ENCODE peak calls at places on chromosomes 6 and 20, in six cellular contexts. H, N, B, V, A and C are unnamed samples.

GRCh38 chr6:70860920-70861319 is 95.9 kb downstream of the B3GAT2 start:
- DNase-seq in H (no peak), N (no peak), B (no peak), V (no peak), A (no peak), C (no peak)

GRCh38 chr20:17225891-17226409 is 890 bp upstream of the PCSK2 start:
- DNase-seq in H (no peak), N (no peak), B (no peak), V (no peak), A (no peak), C (no peak)

GRCh38 chr20:1892122-1892385 is 3.2 kb upstream of the SIRPA start:
- DNase-seq in H (no peak), N (no peak), B (no peak), V (no peak), A (no peak), C (no peak)

GRCh38 chr6:131136021-131136847 is 967 bp downstream of the AKAP7 start:
- DNase-seq in H (no peak), N (no peak), B (peak), V (peak), A (peak), C (no peak)

GRCh38 chr6:47680056-47680455 is 18.3 kb upstream of the ADGRF4 start:
- DNase-seq in H (no peak), N (no peak), B (no peak), V (no peak), A (no peak), C (no peak)

GRCh38 chr20:43830883-43831282 is 83.8 kb upstream of the TOX2 start:
- DNase-seq in H (no peak), N (no peak), B (no peak), V (no peak), A (no peak), C (no peak)

GRCh38 chr6:168270274-168271174 is 49.1 kb downstream of the DACT2 start:
- DNase-seq in H (no peak), N (no peak), B (no peak), V (no peak), A (no peak), C (no peak)

GRCh38 chr6:100901582-100901981 is 20.5 kb upstream of the ASCC3 start:
- DNase-seq in H (no peak), N (no peak), B (no peak), V (no peak), A (no peak), C (no peak)

GRCh38 chr6:43803055-43803782 is 33.2 kb downstream of the VEGFA start:
- DNase-seq in H (no peak), N (no peak), B (peak), V (no peak), A (no peak), C (no peak)

GRCh38 chr6:101439790-101440189 is 46.3 kb downstream of the GRIK2 start:
- DNase-seq in H (no peak), N (no peak), B (no peak), V (no peak), A (no peak), C (no peak)

GRCh38 chr20:38113401-38114325 is 51.4 kb downstream of the TGM2 start:
- DNase-seq in H (no peak), N (no peak), B (no peak), V (peak), A (no peak), C (no peak)

GRCh38 chr6:106746660-106747059 is 117.3 kb downstream of the QRSL1 start:
- DNase-seq in H (no peak), N (no peak), B (peak), V (peak), A (peak), C (no peak)

GRCh38 chr6:112232845-112233256 is 21.5 kb downstream of the LAMA4 start:
- DNase-seq in H (no peak), N (no peak), B (peak), V (no peak), A (no peak), C (no peak)

GRCh38 chr20:36035720-36036119 is 67.3 kb downstream of the CNBD2 start:
- DNase-seq in H (no peak), N (no peak), B (no peak), V (peak), A (no peak), C (no peak)

GRCh38 chr6:6230286-6230685 is 90.2 kb downstream of the F13A1 start:
- DNase-seq in H (no peak), N (no peak), B (no peak), V (no peak), A (no peak), C (no peak)

GRCh38 chr6:16320533-16321340 is 82.3 kb downstream of the GMPR start:
- DNase-seq in H (no peak), N (no peak), B (peak), V (no peak), A (no peak), C (no peak)

GRCh38 chr6:16318953-16319720 is 80.8 kb downstream of the GMPR start:
- DNase-seq in H (no peak), N (no peak), B (no peak), V (no peak), A (no peak), C (no peak)

GRCh38 chr6:16321341-16321710 is 82.9 kb downstream of the GMPR start:
- DNase-seq in H (no peak), N (no peak), B (no peak), V (no peak), A (no peak), C (no peak)

GRCh38 chr6:16318538-16318937 is 80.2 kb downstream of the GMPR start:
- DNase-seq in H (peak), N (no peak), B (peak), V (peak), A (no peak), C (no peak)

DNA sequence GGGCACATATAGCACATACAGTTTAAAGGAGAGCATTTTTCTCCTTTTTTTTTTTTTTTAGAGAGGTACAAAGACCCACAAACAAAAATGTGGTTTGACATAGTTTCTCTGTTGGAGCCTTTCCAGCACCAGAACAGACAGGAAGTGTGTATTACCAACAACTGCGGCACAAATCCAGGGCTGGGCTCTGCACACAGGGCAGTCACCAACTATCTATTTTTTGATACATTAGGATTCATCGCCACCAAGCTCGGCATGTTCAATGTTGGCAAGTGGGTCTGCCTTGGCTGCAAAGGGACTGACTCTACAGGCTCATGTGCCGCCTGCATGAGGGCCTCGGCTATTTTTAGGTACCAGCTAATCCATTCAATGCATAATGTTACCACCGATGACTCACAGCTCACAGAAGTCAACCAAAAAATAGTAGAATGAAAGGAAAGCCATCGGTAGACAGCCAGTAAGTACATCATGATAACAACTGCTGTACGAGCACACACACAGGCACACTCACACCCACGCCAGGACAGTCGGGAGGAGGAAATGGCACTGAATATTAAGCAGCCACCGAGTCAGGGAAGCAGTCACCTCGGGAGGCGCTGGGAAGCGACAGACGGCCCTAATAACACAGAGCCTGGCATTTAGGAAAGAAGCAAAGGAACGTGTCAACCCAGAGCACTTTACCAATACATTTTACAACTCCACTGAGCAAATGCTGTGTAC is 81.6 kb downstream of the GMPR start:
- DNase-seq in H (peak), N (peak), B (peak), V (peak), A (no peak), C (peak)
- H3K4me3 ChIP-seq in H (peak), N (peak), B (no peak), V (peak), A (no peak), C (peak)

DNA sequence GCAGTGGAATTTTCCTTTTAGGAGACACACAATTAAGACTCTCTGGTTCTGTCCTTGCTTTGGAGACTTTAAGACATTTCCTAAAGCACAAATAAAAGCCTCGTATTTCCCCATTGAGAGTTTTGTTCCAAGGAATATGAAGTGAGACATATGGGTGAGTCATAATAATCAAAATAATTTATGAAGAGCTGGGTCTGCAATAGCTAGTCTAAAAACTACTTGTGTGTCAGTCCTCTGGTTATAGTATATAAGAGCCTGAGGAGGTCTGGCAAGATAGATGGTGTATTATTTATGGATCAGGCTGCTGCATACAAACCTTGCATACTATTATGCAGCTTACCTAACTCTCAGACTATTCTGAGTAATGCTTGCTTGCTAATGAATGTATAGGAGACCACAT is 142.6 kb downstream of the ADGRG6 start:
- DNase-seq in H (no peak), N (no peak), B (no peak), V (peak), A (no peak), C (no peak)
- H3K4me3 ChIP-seq in H (no peak), N (no peak), B (no peak), V (no peak), A (no peak), C (no peak)

DNA sequence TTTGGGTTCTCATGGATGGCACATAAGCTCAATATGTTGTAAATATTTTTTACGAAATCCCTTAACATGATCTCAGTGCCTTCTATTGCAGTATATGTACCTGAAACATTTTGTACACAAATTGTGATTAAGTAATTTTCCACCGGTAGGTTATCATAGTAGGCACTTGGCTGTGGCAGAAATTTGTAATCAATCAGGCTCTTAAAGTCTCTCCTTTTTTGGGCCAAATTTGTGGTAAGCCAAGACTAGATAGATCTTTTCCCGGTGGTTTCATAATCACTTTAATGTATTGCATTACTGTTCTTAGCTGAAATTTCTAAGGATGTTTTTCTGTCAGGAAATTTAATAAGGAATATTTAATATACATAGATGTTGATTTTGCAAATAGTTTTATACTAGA is 3.1 kb downstream of the PCMT1 start:
- DNase-seq in H (no peak), N (no peak), B (peak), V (no peak), A (no peak), C (no peak)
- H3K4me3 ChIP-seq in H (no peak), N (no peak), B (no peak), V (no peak), A (no peak), C (no peak)

DNA sequence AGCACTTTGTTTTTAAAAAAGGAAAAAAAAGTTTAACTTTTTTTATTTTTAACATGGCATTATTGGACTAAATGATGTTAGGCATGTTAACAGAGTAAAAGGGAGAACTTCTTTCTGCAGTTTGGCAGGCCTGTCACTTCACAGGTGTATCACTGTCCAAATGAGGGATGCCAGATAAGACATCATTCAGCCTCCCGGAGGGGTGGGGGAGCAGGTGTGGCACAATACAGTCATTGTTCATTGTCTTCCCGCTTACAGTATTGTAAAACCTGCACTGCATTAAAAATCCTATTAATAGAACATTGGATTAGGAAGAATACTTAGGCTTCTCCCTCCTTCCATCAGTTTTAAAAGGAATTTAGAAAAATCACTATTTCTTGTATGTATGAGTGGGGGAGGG is 80.7 kb downstream of the CARMIL1 start:
- DNase-seq in H (no peak), N (no peak), B (no peak), V (peak), A (no peak), C (no peak)
- H3K4me3 ChIP-seq in H (no peak), N (no peak), B (no peak), V (peak), A (no peak), C (peak)

GRCh38 chr6:138406443-138406842 is 2.4 kb downstream of the HEBP2 start:
- DNase-seq in H (no peak), N (no peak), B (no peak), V (peak), A (no peak), C (no peak)

GRCh38 chr6:138403324-138403800 is 661 bp upstream of the HEBP2 start:
- DNase-seq in H (peak), N (peak), B (no peak), V (no peak), A (peak), C (no peak)

GRCh38 chr6:138403801-138404665 is at the start of gene HEBP2:
- DNase-seq in H (peak), N (peak), B (peak), V (peak), A (peak), C (peak)

GRCh38 chr6:138404666-138405337 is 779 bp downstream of the HEBP2 start:
- DNase-seq in H (peak), N (no peak), B (no peak), V (peak), A (peak), C (peak)

DNA sequence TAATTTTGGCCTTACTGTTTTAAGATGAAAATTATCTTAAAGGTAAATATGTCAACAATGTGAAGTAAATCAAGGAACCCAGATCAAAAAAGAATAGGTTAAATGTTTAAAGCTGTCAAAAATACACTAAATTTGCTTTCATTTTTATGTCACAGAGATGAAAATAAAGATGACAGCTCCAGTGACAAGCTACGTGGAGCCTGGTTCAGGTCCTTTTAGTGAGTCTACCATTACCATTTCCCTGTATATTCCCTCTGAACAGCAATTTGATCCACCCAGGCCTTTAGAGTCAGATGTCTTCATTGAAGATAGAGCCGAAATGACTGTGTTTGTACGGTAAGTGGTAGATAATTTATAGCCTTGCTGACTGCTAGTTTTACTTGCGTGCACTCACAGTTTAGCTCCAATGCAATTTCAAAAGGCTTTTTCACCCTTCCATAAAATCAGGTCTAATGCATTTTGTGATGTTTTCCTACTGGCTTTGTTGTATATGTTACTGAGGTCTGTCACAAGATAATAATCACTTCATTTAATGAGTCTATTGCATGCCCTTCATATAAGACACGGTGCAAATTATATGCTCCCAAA is 1.9 kb downstream of the HEBP2 start:
- DNase-seq in H (no peak), N (no peak), B (no peak), V (no peak), A (no peak), C (no peak)
- H3K4me3 ChIP-seq in H (peak), N (no peak), B (no peak), V (peak), A (no peak), C (no peak)

GRCh38 chr6:137352859-137353258 is 133.7 kb upstream of the IFNGR1 start:
- DNase-seq in H (no peak), N (no peak), B (peak), V (no peak), A (no peak), C (no peak)
- H3K4me3 ChIP-seq in H (no peak), N (no peak), B (no peak), V (no peak), A (no peak), C (no peak)